ENCODE peak calls at places on chromosome 11, in six cellular contexts. U is astrocyte of the hippocampus; P is activated T-helper 9 cell treated with anti-CD3 and anti-CD28 coated beads, Interleukin-2, amount 50 U/mL, for 16 hours; L is stimulated activated CD4-positive, alpha-beta T cell treated with anti-CD3 and anti-CD28 coated beads, TNF-alpha, amount 100 ng/mL, for 1 hour; Q is heart right ventricle; M is foreskin keratinocyte. B is an unnamed sample.

GRCh38 chr11:16096336-16096735 is 260.0 kb downstream of the SOX6 start:
- DNase-seq in Q (no peak), L (no peak), M (no peak), U (no peak), P (no peak), B (no peak)

GRCh38 chr11:125842319-125842948 is 9.3 kb downstream of the PATE4 start:
- DNase-seq in M (no peak), Q (no peak), U (no peak), L (no peak), P (no peak), B (no peak)

GRCh38 chr11:73521621-73522020 is 76.3 kb downstream of the FAM168A start:
- DNase-seq in M (no peak), Q (no peak), L (no peak), P (no peak), U (peak), B (no peak)

GRCh38 chr11:125869526-125869925 is 17.9 kb upstream of the HYLS1 start:
- DNase-seq in P (no peak), Q (no peak), M (no peak), U (peak), L (no peak), B (no peak)

GRCh38 chr11:62777389-62777788 is 6.2 kb downstream of the TAF6L start:
- DNase-seq in P (no peak), L (no peak), Q (no peak), M (no peak), U (no peak), B (no peak)

GRCh38 chr11:73463359-73463758 is 87.2 kb downstream of the RELT start:
- DNase-seq in P (no peak), L (no peak), M (peak), U (peak), Q (no peak), B (no peak)

GRCh38 chr11:102727890-102728289 is 3.1 kb upstream of the MMP8 start:
- DNase-seq in M (peak), Q (no peak), P (no peak), U (peak), L (no peak), B (no peak)

GRCh38 chr11:65911682-65912568 is 6.9 kb downstream of the C11orf68 start:
- DNase-seq in P (no peak), U (peak), M (no peak), L (no peak), Q (no peak), B (no peak)

GRCh38 chr11:69810289-69811118 is 8.7 kb downstream of the FGF3 start:
- DNase-seq in M (no peak), P (no peak), Q (no peak), L (no peak), U (no peak), B (no peak)

GRCh38 chr11:1839924-1840779 is 1.4 kb downstream of the TNNI2 start:
- DNase-seq in U (no peak), L (no peak), P (no peak), M (no peak), Q (peak), B (peak)

GRCh38 chr11:93487032-93487483 is 56.1 kb downstream of the SMCO4 start:
- DNase-seq in P (no peak), M (no peak), Q (no peak), U (no peak), L (no peak), B (no peak)

GRCh38 chr11:60485987-60486386 is 6.6 kb upstream of the MS4A12 start:
- DNase-seq in P (no peak), L (no peak), Q (no peak), U (no peak), M (no peak), B (no peak)

GRCh38 chr11:69352715-69353325 is 58.9 kb downstream of the MYEOV start:
- DNase-seq in P (no peak), Q (no peak), U (peak), L (peak), M (peak), B (no peak)

GRCh38 chr11:67256477-67256876 is 9.8 kb upstream of the GRK2 start:
- DNase-seq in Q (no peak), L (no peak), P (no peak), M (no peak), U (no peak), B (no peak)

GRCh38 chr11:66336234-66337102 is at the start of gene RIN1:
- DNase-seq in Q (peak), M (peak), L (no peak), U (peak), P (peak), B (peak)

GRCh38 chr11:72378704-72379383 is 55.5 kb downstream of the CLPB start:
- DNase-seq in U (peak), Q (peak), P (no peak), L (no peak), M (no peak), B (no peak)

GRCh38 chr11:86740628-86741488 is 59.5 kb upstream of the PRSS23 start:
- DNase-seq in U (peak), M (peak), Q (no peak), P (no peak), L (no peak), B (no peak)

GRCh38 chr11:130531061-130531460 is 82.6 kb downstream of the ADAMTS15 start:
- DNase-seq in L (no peak), Q (no peak), P (no peak), U (peak), M (no peak), B (no peak)

GRCh38 chr11:86983071-86983488 is 27.9 kb upstream of the FZD4 start:
- DNase-seq in M (no peak), P (no peak), Q (peak), L (no peak), U (no peak), B (no peak)

GRCh38 chr11:43916621-43917020 is 25.8 kb upstream of the C11orf96 start:
- DNase-seq in U (no peak), Q (no peak), P (no peak), L (no peak), M (no peak), B (no peak)

GRCh38 chr11:59141673-59142460 is 789 bp upstream of the FAM111A start:
- DNase-seq in Q (no peak), M (no peak), U (peak), L (no peak), P (no peak), B (no peak)

GRCh38 chr11:63829823-63830489 is 9.0 kb upstream of the MARK2 start:
- DNase-seq in M (no peak), P (no peak), U (peak), L (no peak), Q (no peak), B (peak)

B was measured in left lung.